ENCODE peak calls at places on chromosomes 16 and 17, in nine cellular contexts. One of them, this sample, is unnamed.

GRCh38 chr17:47604268-47604927 is 45.3 kb upstream of the KPNB1 start:
- DNase-seq in fibroblast of pulmonary artery: peak
- DNase-seq in kidney tubule cell: no peak
- DNase-seq in hippocampal formation: no peak
- DNase-seq in stimulated activated CD8-positive, alpha-beta memory T cell treated with anti-CD3 and anti-CD28 coated beads, Interleukin-4, amount 100 ng/mL, for 1 hour: no peak
- DNase-seq in DMS153: peak
- DNase-seq in neural progenitor cell: no peak
- DNase-seq in T47D: no peak
- DNase-seq in AG20443: no peak
- DNase-seq in this sample: no peak

GRCh38 chr16:84018710-84019109 is 23.9 kb downstream of the SLC38A8 start:
- DNase-seq in fibroblast of pulmonary artery: no peak
- DNase-seq in kidney tubule cell: no peak
- DNase-seq in hippocampal formation: no peak
- DNase-seq in stimulated activated CD8-positive, alpha-beta memory T cell treated with anti-CD3 and anti-CD28 coated beads, Interleukin-4, amount 100 ng/mL, for 1 hour: no peak
- DNase-seq in DMS153: no peak
- DNase-seq in neural progenitor cell: no peak
- DNase-seq in T47D: no peak
- DNase-seq in AG20443: no peak
- DNase-seq in this sample: no peak

GRCh38 chr17:73690581-73691135 is 46.4 kb upstream of the SDK2 start:
- DNase-seq in fibroblast of pulmonary artery: no peak
- DNase-seq in kidney tubule cell: no peak
- DNase-seq in hippocampal formation: no peak
- DNase-seq in stimulated activated CD8-positive, alpha-beta memory T cell treated with anti-CD3 and anti-CD28 coated beads, Interleukin-4, amount 100 ng/mL, for 1 hour: no peak
- DNase-seq in DMS153: no peak
- DNase-seq in neural progenitor cell: no peak
- DNase-seq in T47D: no peak
- DNase-seq in AG20443: no peak
- DNase-seq in this sample: no peak

GRCh38 chr16:89633064-89633631 is 19.7 kb downstream of the DPEP1 start:
- DNase-seq in fibroblast of pulmonary artery: peak
- DNase-seq in kidney tubule cell: peak
- DNase-seq in hippocampal formation: no peak
- DNase-seq in stimulated activated CD8-positive, alpha-beta memory T cell treated with anti-CD3 and anti-CD28 coated beads, Interleukin-4, amount 100 ng/mL, for 1 hour: no peak
- DNase-seq in DMS153: no peak
- DNase-seq in neural progenitor cell: no peak
- DNase-seq in T47D: no peak
- DNase-seq in AG20443: peak
- DNase-seq in this sample: peak

GRCh38 chr16:4392382-4393242 is 21.0 kb downstream of the VASN start:
- DNase-seq in fibroblast of pulmonary artery: peak
- DNase-seq in kidney tubule cell: peak
- DNase-seq in hippocampal formation: no peak
- DNase-seq in stimulated activated CD8-positive, alpha-beta memory T cell treated with anti-CD3 and anti-CD28 coated beads, Interleukin-4, amount 100 ng/mL, for 1 hour: no peak
- DNase-seq in DMS153: no peak
- DNase-seq in neural progenitor cell: peak
- DNase-seq in T47D: no peak
- DNase-seq in AG20443: peak
- DNase-seq in this sample: peak

GRCh38 chr16:52418206-52418605 is 128.7 kb downstream of the TOX3 start:
- DNase-seq in fibroblast of pulmonary artery: no peak
- DNase-seq in kidney tubule cell: no peak
- DNase-seq in hippocampal formation: no peak
- DNase-seq in stimulated activated CD8-positive, alpha-beta memory T cell treated with anti-CD3 and anti-CD28 coated beads, Interleukin-4, amount 100 ng/mL, for 1 hour: no peak
- DNase-seq in DMS153: no peak
- DNase-seq in neural progenitor cell: no peak
- DNase-seq in T47D: no peak
- DNase-seq in AG20443: no peak
- DNase-seq in this sample: no peak

GRCh38 chr17:37527249-37527851 is 37.7 kb downstream of the DUSP14 start:
- DNase-seq in fibroblast of pulmonary artery: peak
- DNase-seq in kidney tubule cell: peak
- DNase-seq in hippocampal formation: peak
- DNase-seq in stimulated activated CD8-positive, alpha-beta memory T cell treated with anti-CD3 and anti-CD28 coated beads, Interleukin-4, amount 100 ng/mL, for 1 hour: no peak
- DNase-seq in DMS153: peak
- DNase-seq in neural progenitor cell: peak
- DNase-seq in T47D: peak
- DNase-seq in AG20443: peak
- DNase-seq in this sample: peak

GRCh38 chr16:56356276-56357241 is 68.8 kb downstream of the AMFR start:
- DNase-seq in fibroblast of pulmonary artery: peak
- DNase-seq in kidney tubule cell: peak
- DNase-seq in hippocampal formation: peak
- DNase-seq in stimulated activated CD8-positive, alpha-beta memory T cell treated with anti-CD3 and anti-CD28 coated beads, Interleukin-4, amount 100 ng/mL, for 1 hour: peak
- DNase-seq in DMS153: peak
- DNase-seq in neural progenitor cell: peak
- DNase-seq in T47D: peak
- DNase-seq in AG20443: peak
- DNase-seq in this sample: peak

GRCh38 chr17:10727192-10727591 is 2.6 kb downstream of the TMEM220 start:
- DNase-seq in fibroblast of pulmonary artery: no peak
- DNase-seq in kidney tubule cell: no peak
- DNase-seq in hippocampal formation: no peak
- DNase-seq in stimulated activated CD8-positive, alpha-beta memory T cell treated with anti-CD3 and anti-CD28 coated beads, Interleukin-4, amount 100 ng/mL, for 1 hour: no peak
- DNase-seq in DMS153: no peak
- DNase-seq in neural progenitor cell: no peak
- DNase-seq in T47D: no peak
- DNase-seq in AG20443: no peak
- DNase-seq in this sample: no peak

GRCh38 chr17:81854974-81855774 is 5.2 kb downstream of the P4HB start:
- DNase-seq in fibroblast of pulmonary artery: no peak
- DNase-seq in kidney tubule cell: no peak
- DNase-seq in hippocampal formation: no peak
- DNase-seq in stimulated activated CD8-positive, alpha-beta memory T cell treated with anti-CD3 and anti-CD28 coated beads, Interleukin-4, amount 100 ng/mL, for 1 hour: no peak
- DNase-seq in DMS153: no peak
- DNase-seq in neural progenitor cell: no peak
- DNase-seq in T47D: peak
- DNase-seq in AG20443: no peak
- DNase-seq in this sample: peak

GRCh38 chr17:14361470-14361869 is 60.6 kb downstream of the HS3ST3B1 start:
- DNase-seq in fibroblast of pulmonary artery: no peak
- DNase-seq in kidney tubule cell: no peak
- DNase-seq in hippocampal formation: no peak
- DNase-seq in stimulated activated CD8-positive, alpha-beta memory T cell treated with anti-CD3 and anti-CD28 coated beads, Interleukin-4, amount 100 ng/mL, for 1 hour: no peak
- DNase-seq in DMS153: no peak
- DNase-seq in neural progenitor cell: no peak
- DNase-seq in T47D: no peak
- DNase-seq in AG20443: no peak
- DNase-seq in this sample: no peak

GRCh38 chr16:30948087-30948955 is 547 bp upstream of the ORAI3 start:
- DNase-seq in fibroblast of pulmonary artery: peak
- DNase-seq in kidney tubule cell: peak
- DNase-seq in hippocampal formation: peak
- DNase-seq in stimulated activated CD8-positive, alpha-beta memory T cell treated with anti-CD3 and anti-CD28 coated beads, Interleukin-4, amount 100 ng/mL, for 1 hour: no peak
- DNase-seq in DMS153: peak
- DNase-seq in neural progenitor cell: peak
- DNase-seq in T47D: peak
- DNase-seq in AG20443: peak
- DNase-seq in this sample: peak

GRCh38 chr17:42535400-42536047 is 517 bp upstream of the NAGLU start:
- DNase-seq in fibroblast of pulmonary artery: no peak
- DNase-seq in kidney tubule cell: no peak
- DNase-seq in hippocampal formation: no peak
- DNase-seq in stimulated activated CD8-positive, alpha-beta memory T cell treated with anti-CD3 and anti-CD28 coated beads, Interleukin-4, amount 100 ng/mL, for 1 hour: no peak
- DNase-seq in DMS153: no peak
- DNase-seq in neural progenitor cell: no peak
- DNase-seq in T47D: no peak
- DNase-seq in AG20443: no peak
- DNase-seq in this sample: no peak

GRCh38 chr16:22641030-22641671 is 130.5 kb downstream of the NPIPB5 start:
- DNase-seq in fibroblast of pulmonary artery: peak
- DNase-seq in kidney tubule cell: peak
- DNase-seq in hippocampal formation: no peak
- DNase-seq in stimulated activated CD8-positive, alpha-beta memory T cell treated with anti-CD3 and anti-CD28 coated beads, Interleukin-4, amount 100 ng/mL, for 1 hour: no peak
- DNase-seq in DMS153: no peak
- DNase-seq in neural progenitor cell: peak
- DNase-seq in T47D: peak
- DNase-seq in AG20443: peak
- DNase-seq in this sample: peak

GRCh38 chr16:7167651-7168050 is 165.0 kb upstream of the RBFOX1 start:
- DNase-seq in fibroblast of pulmonary artery: no peak
- DNase-seq in kidney tubule cell: no peak
- DNase-seq in hippocampal formation: no peak
- DNase-seq in stimulated activated CD8-positive, alpha-beta memory T cell treated with anti-CD3 and anti-CD28 coated beads, Interleukin-4, amount 100 ng/mL, for 1 hour: no peak
- DNase-seq in DMS153: no peak
- DNase-seq in neural progenitor cell: no peak
- DNase-seq in T47D: no peak
- DNase-seq in AG20443: no peak
- DNase-seq in this sample: no peak

GRCh38 chr17:17042851-17043667 is 802 bp downstream of the MPRIP start:
- DNase-seq in fibroblast of pulmonary artery: peak
- DNase-seq in kidney tubule cell: peak
- DNase-seq in hippocampal formation: no peak
- DNase-seq in stimulated activated CD8-positive, alpha-beta memory T cell treated with anti-CD3 and anti-CD28 coated beads, Interleukin-4, amount 100 ng/mL, for 1 hour: no peak
- DNase-seq in DMS153: no peak
- DNase-seq in neural progenitor cell: peak
- DNase-seq in T47D: no peak
- DNase-seq in AG20443: no peak
- DNase-seq in this sample: peak

GRCh38 chr17:36777118-36777517 is 160.2 kb upstream of the LHX1 start:
- DNase-seq in fibroblast of pulmonary artery: peak
- DNase-seq in kidney tubule cell: peak
- DNase-seq in hippocampal formation: no peak
- DNase-seq in stimulated activated CD8-positive, alpha-beta memory T cell treated with anti-CD3 and anti-CD28 coated beads, Interleukin-4, amount 100 ng/mL, for 1 hour: no peak
- DNase-seq in DMS153: no peak
- DNase-seq in neural progenitor cell: peak
- DNase-seq in T47D: peak
- DNase-seq in AG20443: no peak
- DNase-seq in this sample: peak

GRCh38 chr17:2433696-2434095 is 32.8 kb upstream of the MNT start:
- DNase-seq in fibroblast of pulmonary artery: no peak
- DNase-seq in kidney tubule cell: no peak
- DNase-seq in hippocampal formation: no peak
- DNase-seq in stimulated activated CD8-positive, alpha-beta memory T cell treated with anti-CD3 and anti-CD28 coated beads, Interleukin-4, amount 100 ng/mL, for 1 hour: no peak
- DNase-seq in DMS153: no peak
- DNase-seq in neural progenitor cell: no peak
- DNase-seq in T47D: no peak
- DNase-seq in AG20443: no peak
- DNase-seq in this sample: peak

GRCh38 chr17:28547623-28548416 is 4.6 kb downstream of the UNC119 start:
- DNase-seq in fibroblast of pulmonary artery: peak
- DNase-seq in kidney tubule cell: peak
- DNase-seq in hippocampal formation: peak
- DNase-seq in stimulated activated CD8-positive, alpha-beta memory T cell treated with anti-CD3 and anti-CD28 coated beads, Interleukin-4, amount 100 ng/mL, for 1 hour: peak
- DNase-seq in DMS153: peak
- DNase-seq in neural progenitor cell: peak
- DNase-seq in T47D: peak
- DNase-seq in AG20443: peak
- DNase-seq in this sample: peak

GRCh38 chr17:48841395-48841831 is 10.6 kb downstream of the CALCOCO2 start:
- DNase-seq in fibroblast of pulmonary artery: peak
- DNase-seq in kidney tubule cell: peak
- DNase-seq in hippocampal formation: peak
- DNase-seq in stimulated activated CD8-positive, alpha-beta memory T cell treated with anti-CD3 and anti-CD28 coated beads, Interleukin-4, amount 100 ng/mL, for 1 hour: no peak
- DNase-seq in DMS153: no peak
- DNase-seq in neural progenitor cell: no peak
- DNase-seq in T47D: no peak
- DNase-seq in AG20443: peak
- DNase-seq in this sample: peak

GRCh38 chr17:44794699-44795413 is 35.2 kb downstream of the GJC1 start:
- DNase-seq in fibroblast of pulmonary artery: peak
- DNase-seq in kidney tubule cell: peak
- DNase-seq in hippocampal formation: no peak
- DNase-seq in stimulated activated CD8-positive, alpha-beta memory T cell treated with anti-CD3 and anti-CD28 coated beads, Interleukin-4, amount 100 ng/mL, for 1 hour: no peak
- DNase-seq in DMS153: no peak
- DNase-seq in neural progenitor cell: no peak
- DNase-seq in T47D: no peak
- DNase-seq in AG20443: peak
- DNase-seq in this sample: peak

This sample was measured in epithelial cell of esophagus.